ENCODE peak calls at places on chromosome 6, in eight cellular contexts. H is heart right ventricle, L is fibroblast of lung, Y is mammary epithelial cell, M is choroid plexus epithelial cell, E is uterus, N is sigmoid colon, B is DND-41. T is an unnamed sample.
A peak's percentile ranks its signal among the peaks of the same experiment; 100 is the strongest.

GRCh38 chr6:163309491-163310026 is 105.0 kb upstream of the QKI start:
- DNase-seq in H (no peak), L (peak; percentile 61), Y (peak; percentile 55), M (peak; percentile 65), E (no peak), N (no peak), B (no peak), T (no peak)

GRCh38 chr6:16671302-16672289 is 89.7 kb downstream of the ATXN1 start:
- DNase-seq in H (no peak), L (no peak), Y (no peak), M (no peak), E (no peak), N (no peak), B (no peak), T (no peak)

GRCh38 chr6:31952140-31952805 is 6.4 kb downstream of the CFB start:
- DNase-seq in H (no peak), L (peak; percentile 34), Y (peak; percentile 41), M (peak; percentile 78), E (peak; percentile 56), N (peak; percentile 76), B (no peak), T (no peak)

GRCh38 chr6:6851059-6851658 is 256.6 kb upstream of the RREB1 start:
- DNase-seq in H (peak; percentile 56), L (peak; percentile 94), Y (peak; percentile 76), M (peak; percentile 95), E (peak; percentile 37), N (peak; percentile 81), B (no peak), T (no peak)

GRCh38 chr6:75852721-75853120 is 103.7 kb downstream of the MYO6 start:
- DNase-seq in H (no peak), L (peak; percentile 20), Y (no peak), M (peak; percentile 84), E (no peak), N (no peak), B (no peak), T (no peak)

GRCh38 chr6:105808571-105808970 is 277.6 kb upstream of the PRDM1 start:
- DNase-seq in H (no peak), L (no peak), Y (no peak), M (no peak), E (no peak), N (no peak), B (peak; percentile 22), T (no peak)

GRCh38 chr6:52610745-52611355 is 34.0 kb upstream of the TRAM2 start:
- DNase-seq in H (no peak), L (peak; percentile 75), Y (peak; percentile 62), M (peak; percentile 51), E (no peak), N (no peak), B (no peak), T (no peak)

GRCh38 chr6:122116912-122117663 is 282.4 kb upstream of the HSF2 start:
- DNase-seq in H (no peak), L (no peak), Y (no peak), M (no peak), E (no peak), N (no peak), B (no peak), T (no peak)

GRCh38 chr6:139119553-139119952 is 15.3 kb upstream of the HECA start:
- DNase-seq in H (no peak), L (no peak), Y (no peak), M (no peak), E (no peak), N (no peak), B (no peak), T (no peak)

GRCh38 chr6:139129284-139129683 is 5.6 kb upstream of the HECA start:
- DNase-seq in H (no peak), L (peak; percentile 79), Y (peak; percentile 14), M (peak; percentile 76), E (no peak), N (no peak), B (no peak), T (no peak)

GRCh38 chr6:139126255-139126654 is 8.6 kb upstream of the HECA start:
- DNase-seq in H (no peak), L (peak; percentile 83), Y (peak; percentile 65), M (peak; percentile 88), E (no peak), N (no peak), B (no peak), T (no peak)

GRCh38 chr6:139124887-139125672 is 9.8 kb upstream of the HECA start:
- DNase-seq in H (peak; percentile 66), L (peak; percentile 56), Y (peak; percentile 72), M (peak; percentile 90), E (peak; percentile 37), N (peak; percentile 72), B (peak; percentile 89), T (peak; percentile 83)
- H3K4me3 ChIP-seq in H (no peak overlapping the region), L (no peak overlapping the region), Y (no peak overlapping the region), M (no peak overlapping the region), E (no peak overlapping the region), N (no peak overlapping the region), B (no peak overlapping the region), T (no peak overlapping the region)

GRCh38 chr6:63814459-63814858 is 178.9 kb downstream of the PHF3 start:
- DNase-seq in H (no peak), L (no peak), Y (no peak), M (peak; percentile 27), E (no peak), N (no peak), B (no peak), T (no peak)

GRCh38 chr6:63816401-63816975 is 180.9 kb downstream of the PHF3 start:
- DNase-seq in H (no peak), L (no peak), Y (no peak), M (no peak), E (no peak), N (no peak), B (no peak), T (no peak)

GRCh38 chr6:63817492-63818050 is 182.0 kb downstream of the PHF3 start:
- DNase-seq in H (no peak), L (no peak), Y (no peak), M (no peak), E (no peak), N (no peak), B (no peak), T (no peak)

GRCh38 chr6:63819831-63820230 is 184.2 kb downstream of the PHF3 start:
- DNase-seq in H (no peak), L (no peak), Y (no peak), M (peak; percentile 37), E (no peak), N (no peak), B (no peak), T (no peak)

DNA sequence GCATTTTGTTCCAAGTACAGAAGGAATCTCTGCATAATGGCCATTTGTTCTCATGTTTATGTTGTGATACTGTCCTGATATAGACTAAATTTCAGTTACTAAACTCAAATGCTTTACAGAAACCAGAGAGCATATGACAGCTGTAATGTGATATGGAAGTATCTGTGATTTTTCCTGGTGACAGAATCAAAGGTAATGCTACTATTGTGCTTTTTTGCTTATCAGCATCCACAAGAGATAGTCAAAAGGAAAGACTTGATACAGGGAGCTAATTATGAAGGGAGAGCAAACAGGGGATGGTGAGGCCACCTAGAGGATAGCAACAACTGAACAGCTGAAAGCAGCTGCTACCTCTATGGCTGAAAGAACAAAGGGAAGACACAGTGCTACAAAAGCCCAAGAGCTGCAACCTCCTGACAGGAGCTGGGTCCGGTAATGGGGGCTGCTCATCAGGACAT is 181.4 kb downstream of the PHF3 start:
- DNase-seq in H (no peak), L (no peak), Y (no peak), M (peak; percentile 61), E (no peak), N (no peak), B (no peak), T (no peak)
- TF ChIP-seq CTCF in H (no peak), L (peak; percentile 34), Y (no peak), M (peak; percentile 63), E (no peak), N (no peak), B (no peak), T (peak; percentile 33)

GRCh38 chr6:13528232-13528631 is 40.8 kb upstream of the GFOD1 start:
- DNase-seq in H (no peak), L (no peak), Y (no peak), M (peak; percentile 30), E (no peak), N (no peak), B (no peak), T (no peak)

GRCh38 chr6:13526339-13526717 is 38.9 kb upstream of the GFOD1 start:
- DNase-seq in H (no peak), L (no peak), Y (no peak), M (no peak), E (no peak), N (no peak), B (no peak), T (no peak)

GRCh38 chr6:13528777-13529343 is 41.5 kb upstream of the GFOD1 start:
- DNase-seq in H (peak; percentile 27), L (no peak), Y (no peak), M (no peak), E (no peak), N (no peak), B (no peak), T (no peak)

GRCh38 chr6:13527669-13528051 is 40.3 kb upstream of the GFOD1 start:
- DNase-seq in H (no peak), L (no peak), Y (no peak), M (no peak), E (no peak), N (no peak), B (no peak), T (no peak)

DNA sequence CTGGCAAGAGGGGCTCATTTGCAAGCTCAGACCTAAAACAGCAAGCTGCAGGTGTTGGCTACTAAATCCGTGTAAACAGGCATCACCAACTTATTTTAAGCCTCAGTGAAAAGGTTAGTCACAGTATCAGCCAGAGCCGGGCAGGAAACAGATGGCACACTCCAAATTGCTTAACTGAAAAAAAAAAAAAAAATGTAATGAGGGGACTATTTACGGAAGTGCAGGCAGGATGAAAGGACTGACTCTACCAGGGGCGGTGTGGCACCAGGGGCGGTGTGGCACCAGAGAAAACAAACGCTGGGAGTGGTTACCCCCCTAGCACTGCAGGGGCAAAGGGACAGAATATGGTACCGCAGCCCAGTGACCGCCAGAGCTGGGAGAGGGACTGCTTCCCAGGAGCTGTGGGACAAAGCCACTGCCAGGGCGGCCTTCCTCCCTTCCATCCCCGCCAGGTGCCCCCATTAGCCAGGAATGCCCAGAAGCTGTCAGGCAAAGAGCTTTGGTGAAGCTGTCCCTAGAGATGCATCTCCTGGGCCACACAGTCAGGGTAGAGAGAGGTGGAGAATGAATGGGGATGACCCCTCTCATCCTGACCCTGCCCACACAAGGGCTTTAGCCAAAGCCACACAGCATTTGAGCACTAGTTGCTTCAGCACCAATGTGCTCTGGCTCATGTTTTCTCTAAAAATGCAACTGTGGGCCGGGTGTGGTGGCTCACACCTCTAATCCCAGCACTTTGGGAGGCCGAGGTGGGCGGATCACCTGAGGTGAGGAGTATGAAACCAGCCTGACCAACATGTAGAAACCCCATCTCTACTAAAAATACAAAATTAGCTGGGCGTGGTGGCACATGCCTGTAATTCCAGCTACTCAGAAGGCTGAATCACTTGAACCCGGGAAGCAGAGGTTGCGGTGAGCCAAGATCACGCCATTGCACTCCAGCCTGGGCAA is 39.6 kb upstream of the GFOD1 start:
- DNase-seq in H (peak; percentile 31), L (peak; percentile 15), Y (peak; percentile 28), M (no peak), E (peak; percentile 43), N (peak; percentile 70), B (peak; percentile 69), T (peak; percentile 70)
- H3K4me3 ChIP-seq in H (no peak overlapping the region), L (no peak overlapping the region), Y (no peak overlapping the region), M (no peak overlapping the region), E (no peak overlapping the region), N (no peak overlapping the region), B (no peak overlapping the region), T (no peak overlapping the region)

DNA sequence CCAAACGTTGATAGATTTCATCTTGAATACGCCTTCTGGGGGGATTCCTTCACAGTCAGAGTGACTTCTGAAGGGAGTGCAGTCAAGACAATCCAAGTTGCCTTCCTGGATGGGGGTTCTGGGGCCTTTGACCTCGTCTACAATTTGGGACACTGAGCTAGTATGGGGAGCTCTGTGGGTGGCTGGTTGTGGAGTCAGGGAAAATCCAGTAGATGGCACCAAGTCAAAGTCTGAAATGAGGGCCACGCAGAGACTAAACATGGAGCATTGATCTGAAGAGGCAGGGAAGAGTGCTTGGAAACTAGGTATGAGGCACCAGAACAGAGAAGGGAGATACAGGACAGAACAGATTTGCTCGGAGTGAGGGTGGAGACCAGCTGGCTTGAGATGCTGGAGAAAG is 43.6 kb upstream of the CCN6 start:
- DNase-seq in H (no peak), L (no peak), Y (peak; percentile 21), M (no peak), E (no peak), N (no peak), B (no peak), T (no peak)
- TF ChIP-seq CTCF in H (no peak), L (no peak), Y (no peak), M (peak; percentile 29), E (no peak), N (no peak), B (peak; percentile 37), T (no peak)

T was measured in GM12864.